ENCODE peak calls at places on chromosomes 12 and 14, in four cellular contexts. P is progenitor cell of endocrine pancreas, T is epithelial cell of esophagus, H is endothelial cell. E is an unnamed sample.

GRCh38 chr14:102248121-102248520 is 56.8 kb downstream of the MOK start:
- DNase-seq in P (no peak), T (no peak), H (no peak), E (no peak)

GRCh38 chr12:70795608-70796007 is 124.9 kb downstream of the PTPRR start:
- DNase-seq in T (no peak), P (no peak), H (no peak), E (no peak)

GRCh38 chr14:104206281-104206904 is 68.0 kb downstream of the KIF26A start:
- DNase-seq in H (no peak), P (peak; percentile 27), T (no peak), E (no peak)

GRCh38 chr12:4160314-4161040 is 113.1 kb upstream of the CCND2 start:
- DNase-seq in H (no peak), P (no peak), T (no peak), E (no peak)

GRCh38 chr12:47268501-47269459 is 189.0 kb upstream of the AMIGO2 start:
- DNase-seq in P (no peak), H (no peak), T (no peak), E (peak; percentile 71)

GRCh38 chr12:94586589-94587259 is 63.6 kb downstream of the TMCC3 start:
- DNase-seq in T (no peak), P (no peak), H (no peak), E (no peak)

GRCh38 chr12:94550964-94551363 is 91.3 kb upstream of the CEP83 start:
- DNase-seq in H (no peak), P (no peak), T (no peak), E (peak; percentile 40)

GRCh38 chr12:3722368-3722767 is 30.5 kb downstream of the CRACR2A start:
- DNase-seq in P (no peak), T (no peak), H (no peak), E (no peak)

GRCh38 chr12:13350381-13350780 is 153.9 kb downstream of the EMP1 start:
- DNase-seq in T (no peak), H (no peak), P (no peak), E (no peak)

GRCh38 chr12:111169032-111169431 is 199.9 kb downstream of the PHETA1 start:
- DNase-seq in P (no peak), T (no peak), H (no peak), E (no peak)

GRCh38 chr14:93081875-93082570 is 33.7 kb downstream of the ITPK1 start:
- DNase-seq in T (no peak), H (no peak), P (no peak), E (no peak)

GRCh38 chr12:22415342-22416309 is 81.1 kb upstream of the ST8SIA1 start:
- DNase-seq in P (no peak), T (peak; percentile 46), H (no peak), E (peak; percentile 36)

GRCh38 chr12:32240833-32241232 is 134.2 kb downstream of the BICD1 start:
- DNase-seq in H (no peak), T (peak; percentile 39), P (no peak), E (peak; percentile 39)

GRCh38 chr12:401235-402126 is at the start of gene CCDC77:
- DNase-seq in T (peak; percentile 93), H (peak; percentile 91), P (peak; percentile 95), E (peak; percentile 80)

GRCh38 chr12:111597731-111598636 is 1.1 kb downstream of the ATXN2 start:
- DNase-seq in H (peak; percentile 66), T (peak; percentile 35), P (peak; percentile 42), E (no peak)

GRCh38 chr14:101071493-101071891 is 168.0 kb upstream of the RTL1 start:
- DNase-seq in H (no peak), T (no peak), P (peak; percentile 6), E (no peak)

GRCh38 chr12:17459214-17459613 is 630.8 kb downstream of the RERGL start:
- DNase-seq in T (peak; percentile 25), P (no peak), H (no peak), E (peak; percentile 3)

GRCh38 chr12:49984960-49985359 is 12.2 kb downstream of the AQP6 start:
- DNase-seq in P (no peak), H (no peak), T (no peak), E (no peak)

GRCh38 chr12:52604859-52605258 is 3.6 kb upstream of the KRT72 start:
- DNase-seq in P (no peak), T (no peak), H (no peak), E (no peak)

GRCh38 chr12:80325167-80325959 is 118.7 kb upstream of the PTPRQ start:
- DNase-seq in T (no peak), P (no peak), H (no peak), E (no peak)

GRCh38 chr14:33017016-33017415 is 78.3 kb downstream of the NPAS3 start:
- DNase-seq in T (no peak), P (no peak), H (no peak), E (no peak)

GRCh38 chr12:115840159-115840558 is 437.3 kb downstream of the MED13L start:
- DNase-seq in T (peak; percentile 2), H (no peak), P (no peak), E (no peak)

GRCh38 chr12:54197037-54197909 is 8.5 kb upstream of the SMUG1 start:
- DNase-seq in P (no peak), T (peak; percentile 33), H (peak; percentile 36), E (no peak)

GRCh38 chr12:52814710-52815155 is 817 bp upstream of the KRT4 start:
- DNase-seq in T (no peak), P (no peak), H (no peak), E (no peak)

GRCh38 chr14:80415636-80416035 is 204.3 kb upstream of the DIO2 start:
- DNase-seq in P (no peak), H (no peak), T (no peak), E (no peak)

GRCh38 chr12:48159976-48160525 is 2.7 kb upstream of the ASB8 start:
- DNase-seq in T (no peak), H (no peak), P (no peak), E (no peak)

GRCh38 chr12:110937104-110937641 is 16.8 kb upstream of the MYL2 start:
- DNase-seq in H (peak; percentile 80), T (peak; percentile 60), P (peak; percentile 68), E (peak; percentile 43)

GRCh38 chr12:122949816-122950215 is 16.4 kb downstream of the ABCB9 start:
- DNase-seq in T (no peak), P (no peak), H (no peak), E (no peak)

GRCh38 chr12:50103767-50104321 is at the start of gene GPD1:
- DNase-seq in P (peak; percentile 37), T (peak; percentile 72), H (no peak), E (peak; percentile 54)

GRCh38 chr12:12505544-12506501 is 56.8 kb downstream of the DUSP16 start:
- DNase-seq in P (no peak), H (no peak), T (no peak), E (no peak)

GRCh38 chr12:96094201-96094600 is 58.8 kb upstream of the LTA4H start:
- DNase-seq in T (peak; percentile 91), P (no peak), H (peak; percentile 20), E (peak; percentile 88)

GRCh38 chr14:37903561-37904191 is 304.0 kb upstream of the SSTR1 start:
- DNase-seq in H (peak; percentile 16), T (peak; percentile 49), P (no peak), E (peak; percentile 49)

GRCh38 chr12:92571844-92572543 is 130.8 kb upstream of the PLEKHG7 start:
- DNase-seq in H (no peak), T (no peak), P (no peak), E (no peak)

GRCh38 chr14:85332401-85332800 is 197.5 kb upstream of the FLRT2 start:
- DNase-seq in P (no peak), H (no peak), T (peak; percentile 87), E (peak; percentile 96)

GRCh38 chr14:75319021-75319420 is 40.4 kb downstream of the FOS start:
- DNase-seq in H (no peak), T (no peak), P (no peak), E (no peak)
- TF ChIP-seq CTCF in H (no peak), T (no peak), P (no peak), E (no peak)

DNA sequence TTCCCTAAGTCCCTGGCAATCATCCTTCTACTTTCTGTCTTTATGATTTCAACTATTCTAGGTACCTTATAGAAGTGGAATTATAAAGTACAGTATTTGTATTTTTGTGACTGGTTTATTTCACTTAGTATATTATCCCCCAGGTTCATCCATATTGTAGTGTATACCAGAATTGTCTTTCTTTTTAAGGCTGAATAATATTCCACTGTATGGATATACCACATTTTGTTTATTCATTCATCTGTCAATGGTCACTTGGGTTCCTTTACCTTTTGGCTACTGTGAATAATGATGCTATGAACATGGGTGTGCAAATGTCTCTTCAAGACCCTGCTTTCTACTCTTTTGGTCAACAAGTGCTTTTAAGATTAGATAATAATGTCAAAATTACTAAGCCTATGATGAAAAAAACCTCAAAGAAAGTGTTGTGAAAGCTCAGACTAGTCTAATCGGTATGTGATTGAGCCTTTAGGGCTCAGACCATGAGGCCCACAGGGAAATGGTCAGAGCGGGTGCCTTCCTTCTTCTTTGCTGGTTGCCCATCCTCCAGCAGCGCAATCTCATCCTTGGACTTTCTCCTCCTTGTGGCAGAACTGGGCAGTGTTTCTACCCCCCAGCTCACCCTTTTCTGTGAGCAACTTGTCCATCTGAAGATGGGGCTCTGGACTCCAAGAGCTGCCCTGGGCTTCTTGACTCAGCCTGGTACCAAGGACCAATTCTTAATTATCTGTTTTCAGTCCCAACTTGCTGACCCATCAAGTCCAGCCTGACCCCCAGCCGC is 105.4 kb downstream of the TTC8 start:
- DNase-seq in H (no peak), T (no peak), P (no peak), E (no peak)
- TF ChIP-seq CTCF in H (no peak), T (no peak), P (no peak), E (peak; percentile 8)

DNA sequence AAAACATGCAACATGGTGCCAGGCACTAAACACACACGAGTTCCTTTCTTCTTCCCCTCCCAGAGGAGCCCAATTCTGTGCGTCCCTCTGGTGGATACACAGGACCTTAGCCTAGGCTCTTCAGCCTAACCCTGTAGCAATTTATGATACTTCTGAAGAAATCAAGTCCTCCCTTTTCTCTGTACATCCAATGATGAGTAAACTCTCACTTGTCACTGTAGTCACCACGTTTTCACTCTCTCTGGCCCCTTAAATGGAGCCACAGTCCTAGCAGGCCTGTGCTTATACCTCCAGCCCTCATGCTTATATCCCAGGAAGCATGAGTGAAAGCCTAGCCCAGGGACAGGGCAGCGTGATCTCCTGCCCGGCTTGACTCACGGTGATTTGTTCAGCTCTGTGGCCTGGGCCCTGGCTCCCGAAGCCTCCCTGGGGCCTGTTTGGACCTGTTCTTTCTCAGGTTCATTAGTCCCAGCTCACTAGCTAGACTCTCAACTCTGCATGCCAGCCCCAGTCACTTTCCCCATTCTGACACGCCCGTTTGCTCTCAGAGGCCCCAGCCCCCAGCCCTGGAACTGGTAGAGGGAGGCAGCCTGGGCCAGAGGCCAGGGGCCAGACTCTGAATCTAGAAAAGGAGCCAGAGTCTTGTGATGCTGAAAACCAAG is 24.1 kb upstream of the PLEKHG3 start:
- DNase-seq in H (no peak), P (no peak), T (peak; percentile 99), E (peak; percentile 99)
- TF ChIP-seq CTCF in H (no peak), P (no peak), T (no peak), E (peak; percentile 19)

DNA sequence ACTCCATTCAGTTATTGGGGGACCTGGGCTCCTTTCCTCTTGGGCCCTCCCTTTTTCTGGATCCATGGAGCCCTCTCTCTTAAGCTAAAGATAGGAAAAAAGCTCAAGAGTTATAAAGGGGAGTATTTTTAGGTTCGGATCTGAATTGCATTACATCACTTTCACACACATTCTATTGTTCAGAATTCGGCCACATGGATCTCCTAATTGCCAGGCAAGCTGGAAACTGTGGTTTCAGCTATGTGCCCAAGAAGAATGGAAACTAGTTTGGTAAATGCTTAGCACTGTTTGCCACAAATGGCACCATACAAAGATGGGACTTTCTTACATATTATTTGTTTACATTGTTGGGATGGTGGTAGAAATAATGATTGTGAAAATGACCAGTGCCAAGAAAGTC is 145.6 kb downstream of the LRIG3 start:
- DNase-seq in H (no peak), T (no peak), P (no peak), E (no peak)
- TF ChIP-seq CTCF in H (no peak), T (no peak), P (no peak), E (no peak)

GRCh38 chr12:38053655-38054464 is 262.7 kb upstream of the ALG10B start:
- DNase-seq in H (no peak), T (peak; percentile 46), P (no peak), E (no peak)
- TF ChIP-seq CTCF in H (no peak), T (no peak), P (no peak), E (peak; percentile 12)

E was measured in bronchial epithelial cell.